ENCODE peak calls at places on chromosomes 13 and 19, in five cellular contexts. One of them, this sample, is unnamed.

GRCh38 chr13:50664961-50665360 is 178.5 kb downstream of the DLEU7 start:
- DNase-seq in IMR-90: no peak
- DNase-seq in uterus: no peak
- DNase-seq in spleen: no peak
- DNase-seq in body of pancreas: no peak
- DNase-seq in this sample: no peak

GRCh38 chr19:31572671-31573298 is 223.5 kb upstream of the TSHZ3 start:
- DNase-seq in IMR-90: no peak
- DNase-seq in uterus: no peak
- DNase-seq in spleen: no peak
- DNase-seq in body of pancreas: no peak
- DNase-seq in this sample: no peak

GRCh38 chr13:112893570-112894422 is 75.2 kb upstream of the MCF2L start:
- DNase-seq in IMR-90: peak; percentile 21
- DNase-seq in uterus: no peak
- DNase-seq in spleen: peak; percentile 87
- DNase-seq in body of pancreas: peak; percentile 65
- DNase-seq in this sample: no peak

GRCh38 chr13:42398542-42398941 is 126.6 kb downstream of the AKAP11 start:
- DNase-seq in IMR-90: no peak
- DNase-seq in uterus: no peak
- DNase-seq in spleen: no peak
- DNase-seq in body of pancreas: no peak
- DNase-seq in this sample: no peak

GRCh38 chr19:28815257-28815656 is 397.7 kb downstream of the UQCRFS1 start:
- DNase-seq in IMR-90: no peak
- DNase-seq in uterus: no peak
- DNase-seq in spleen: no peak
- DNase-seq in body of pancreas: no peak
- DNase-seq in this sample: no peak

GRCh38 chr13:19991531-19991930 is 33.0 kb downstream of the ZMYM2 start:
- DNase-seq in IMR-90: no peak
- DNase-seq in uterus: no peak
- DNase-seq in spleen: no peak
- DNase-seq in body of pancreas: no peak
- DNase-seq in this sample: no peak

GRCh38 chr13:48235100-48235813 is 2.3 kb downstream of the ITM2B start:
- DNase-seq in IMR-90: peak; percentile 25
- DNase-seq in uterus: no peak
- DNase-seq in spleen: no peak
- DNase-seq in body of pancreas: peak; percentile 53
- DNase-seq in this sample: no peak

GRCh38 chr13:32212420-32212819 is 102.7 kb downstream of the ZAR1L start:
- DNase-seq in IMR-90: peak; percentile 91
- DNase-seq in uterus: no peak
- DNase-seq in spleen: no peak
- DNase-seq in body of pancreas: no peak
- DNase-seq in this sample: no peak

GRCh38 chr19:3034845-3035541 is 5.9 kb upstream of the TLE2 start:
- DNase-seq in IMR-90: peak; percentile 35
- DNase-seq in uterus: peak; percentile 59
- DNase-seq in spleen: peak; percentile 84
- DNase-seq in body of pancreas: peak; percentile 50
- DNase-seq in this sample: no peak

GRCh38 chr13:37944476-37945442 is 75.2 kb upstream of the TRPC4 start:
- DNase-seq in IMR-90: peak; percentile 3
- DNase-seq in uterus: no peak
- DNase-seq in spleen: no peak
- DNase-seq in body of pancreas: no peak
- DNase-seq in this sample: no peak

GRCh38 chr19:35592226-35592625 is 6.3 kb downstream of the PMIS2 start:
- DNase-seq in IMR-90: peak; percentile 37
- DNase-seq in uterus: no peak
- DNase-seq in spleen: no peak
- DNase-seq in body of pancreas: peak; percentile 70
- DNase-seq in this sample: no peak

GRCh38 chr13:98576215-98576945 is 527 bp downstream of the STK24 start:
- DNase-seq in IMR-90: no peak
- DNase-seq in uterus: peak; percentile 61
- DNase-seq in spleen: peak; percentile 93
- DNase-seq in body of pancreas: peak; percentile 56
- DNase-seq in this sample: no peak

GRCh38 chr13:109301711-109302110 is 484.7 kb downstream of the IRS2 start:
- DNase-seq in IMR-90: no peak
- DNase-seq in uterus: no peak
- DNase-seq in spleen: no peak
- DNase-seq in body of pancreas: no peak
- DNase-seq in this sample: no peak

GRCh38 chr13:112655898-112656297 is 33.9 kb upstream of the ATP11A start:
- DNase-seq in IMR-90: no peak
- DNase-seq in uterus: no peak
- DNase-seq in spleen: no peak
- DNase-seq in body of pancreas: no peak
- DNase-seq in this sample: no peak

GRCh38 chr13:49638416-49639072 is 10.2 kb downstream of the ARL11 start:
- DNase-seq in IMR-90: no peak
- DNase-seq in uterus: no peak
- DNase-seq in spleen: no peak
- DNase-seq in body of pancreas: no peak
- DNase-seq in this sample: no peak

GRCh38 chr13:84352946-84353345 is 470.7 kb upstream of the SLITRK1 start:
- DNase-seq in IMR-90: no peak
- DNase-seq in uterus: no peak
- DNase-seq in spleen: no peak
- DNase-seq in body of pancreas: no peak
- DNase-seq in this sample: no peak

GRCh38 chr13:59478908-59479307 is 684.8 kb downstream of the DIAPH3 start:
- DNase-seq in IMR-90: no peak
- DNase-seq in uterus: no peak
- DNase-seq in spleen: no peak
- DNase-seq in body of pancreas: no peak
- DNase-seq in this sample: no peak

GRCh38 chr13:75432811-75433244 is 49.1 kb downstream of the TBC1D4 start:
- DNase-seq in IMR-90: no peak
- DNase-seq in uterus: no peak
- DNase-seq in spleen: no peak
- DNase-seq in body of pancreas: no peak
- DNase-seq in this sample: no peak

GRCh38 chr19:43774103-43774939 is 6.5 kb downstream of the KCNN4 start:
- DNase-seq in IMR-90: peak; percentile 58
- DNase-seq in uterus: peak; percentile 61
- DNase-seq in spleen: peak; percentile 83
- DNase-seq in body of pancreas: peak; percentile 64
- DNase-seq in this sample: no peak

GRCh38 chr19:48962849-48963165 is 2.3 kb upstream of the FTL start:
- DNase-seq in IMR-90: no peak
- DNase-seq in uterus: no peak
- DNase-seq in spleen: no peak
- DNase-seq in body of pancreas: no peak
- DNase-seq in this sample: no peak
- TF ChIP-seq POLR2A in IMR-90: no peak
- TF ChIP-seq POLR2A in uterus: no peak
- TF ChIP-seq POLR2A in spleen: no peak
- TF ChIP-seq POLR2A in body of pancreas: no peak
- TF ChIP-seq POLR2A in this sample: no peak

GRCh38 chr13:44557986-44558385 is 18.1 kb downstream of the TSC22D1 start:
- DNase-seq in IMR-90: no peak
- DNase-seq in uterus: no peak
- DNase-seq in spleen: no peak
- DNase-seq in body of pancreas: no peak
- DNase-seq in this sample: no peak

GRCh38 chr13:44549461-44549860 is 26.7 kb downstream of the TSC22D1 start:
- DNase-seq in IMR-90: no peak
- DNase-seq in uterus: no peak
- DNase-seq in spleen: no peak
- DNase-seq in body of pancreas: no peak
- DNase-seq in this sample: no peak

GRCh38 chr13:44555207-44555606 is 20.9 kb downstream of the TSC22D1 start:
- DNase-seq in IMR-90: no peak
- DNase-seq in uterus: no peak
- DNase-seq in spleen: no peak
- DNase-seq in body of pancreas: no peak
- DNase-seq in this sample: peak; percentile 36
- TF ChIP-seq CTCF in IMR-90: no peak
- TF ChIP-seq CTCF in uterus: no peak
- TF ChIP-seq CTCF in spleen: no peak
- TF ChIP-seq CTCF in body of pancreas: no peak
- TF ChIP-seq CTCF in this sample: no peak

GRCh38 chr13:30181856-30182651 is 125.3 kb downstream of the KATNAL1 start:
- DNase-seq in IMR-90: no peak
- DNase-seq in uterus: no peak
- DNase-seq in spleen: no peak
- DNase-seq in body of pancreas: no peak
- DNase-seq in this sample: no peak
- TF ChIP-seq POLR2A in IMR-90: no peak
- TF ChIP-seq POLR2A in uterus: no peak
- TF ChIP-seq POLR2A in spleen: no peak
- TF ChIP-seq POLR2A in body of pancreas: no peak
- TF ChIP-seq POLR2A in this sample: no peak

GRCh38 chr13:113904411-113904810 is 40.5 kb upstream of the GAS6 start:
- DNase-seq in IMR-90: peak; percentile 43
- DNase-seq in uterus: peak; percentile 68
- DNase-seq in spleen: peak; percentile 55
- DNase-seq in body of pancreas: peak; percentile 41
- DNase-seq in this sample: peak; percentile 16
- TF ChIP-seq CTCF in IMR-90: peak; percentile 58
- TF ChIP-seq CTCF in uterus: peak; percentile 64
- TF ChIP-seq CTCF in spleen: no peak
- TF ChIP-seq CTCF in body of pancreas: peak; percentile 53
- TF ChIP-seq CTCF in this sample: no peak

GRCh38 chr19:7223429-7223828 is 70.8 kb downstream of the INSR start:
- DNase-seq in IMR-90: no peak
- DNase-seq in uterus: no peak
- DNase-seq in spleen: no peak
- DNase-seq in body of pancreas: no peak
- DNase-seq in this sample: no peak
- TF ChIP-seq POLR2A in IMR-90: no peak
- TF ChIP-seq POLR2A in uterus: no peak
- TF ChIP-seq POLR2A in spleen: no peak
- TF ChIP-seq POLR2A in body of pancreas: no peak
- TF ChIP-seq POLR2A in this sample: no peak

GRCh38 chr19:53912653-53913052 is 3.6 kb downstream of the CACNG7 start:
- DNase-seq in IMR-90: no peak
- DNase-seq in uterus: no peak
- DNase-seq in spleen: no peak
- DNase-seq in body of pancreas: no peak
- DNase-seq in this sample: no peak
- TF ChIP-seq CTCF in IMR-90: no peak
- TF ChIP-seq CTCF in uterus: no peak
- TF ChIP-seq CTCF in spleen: no peak
- TF ChIP-seq CTCF in body of pancreas: no peak
- TF ChIP-seq CTCF in this sample: no peak

DNA sequence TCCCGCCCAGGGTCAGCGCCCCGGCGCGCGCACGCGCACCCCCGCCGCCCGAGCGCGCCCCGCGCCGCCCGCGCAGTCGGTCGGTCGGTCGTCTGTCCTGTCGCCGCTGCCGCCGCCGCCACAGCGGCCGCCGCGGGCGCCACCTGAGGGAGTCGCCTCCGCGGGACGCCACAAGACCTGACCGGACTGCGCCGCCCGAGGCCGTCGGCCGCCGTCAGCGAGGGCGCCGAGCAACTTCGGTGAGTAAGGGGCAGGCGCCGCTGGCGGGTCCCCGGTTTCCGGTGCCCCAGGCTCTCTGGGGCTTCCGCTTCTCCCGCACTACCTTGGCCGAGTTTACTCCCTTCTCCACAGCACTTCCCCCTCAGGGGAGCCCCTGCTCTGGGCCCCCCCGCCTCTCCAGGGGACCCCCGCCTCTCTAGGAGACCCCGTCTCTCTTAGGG is 19.6 kb upstream of the GATAD2A start:
- DNase-seq in IMR-90: no peak
- DNase-seq in uterus: no peak
- DNase-seq in spleen: peak; percentile 95
- DNase-seq in body of pancreas: no peak
- DNase-seq in this sample: no peak
- TF ChIP-seq POLR2A in IMR-90: peak; percentile 67
- TF ChIP-seq POLR2A in uterus: peak; percentile 41
- TF ChIP-seq POLR2A in spleen: no peak
- TF ChIP-seq POLR2A in body of pancreas: peak; percentile 21
- TF ChIP-seq POLR2A in this sample: no peak

DNA sequence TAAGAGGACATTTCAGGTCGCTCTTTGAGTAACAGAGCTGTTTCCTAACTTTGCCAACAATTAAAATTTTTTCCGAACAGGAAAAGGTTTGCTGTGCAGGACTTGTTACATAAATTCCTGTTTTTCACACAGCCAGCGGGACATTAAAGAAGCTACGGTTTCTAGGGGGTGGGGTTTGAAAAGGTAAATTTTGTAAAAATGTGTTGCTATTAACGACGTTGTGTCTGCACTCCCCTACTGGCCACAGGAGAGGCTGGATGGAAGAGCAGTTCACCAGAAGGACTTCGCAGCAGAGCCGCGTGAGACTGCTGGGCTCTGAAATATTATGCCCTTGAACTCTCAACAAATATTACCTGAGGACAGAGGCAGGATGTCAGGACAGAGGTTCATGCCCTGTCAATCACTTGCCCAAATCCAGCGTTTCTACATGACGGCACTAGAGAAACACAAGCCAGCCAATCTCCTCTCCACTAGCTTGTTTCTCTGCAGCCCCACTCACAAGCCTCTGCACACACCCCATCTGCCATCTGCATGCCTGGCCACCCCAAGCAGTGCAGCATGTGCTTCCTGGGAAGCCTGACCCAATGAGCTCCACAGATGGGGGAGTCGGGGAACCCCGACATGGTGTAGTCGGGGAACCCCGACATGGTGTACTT is 102.0 kb downstream of the FOXO1 start:
- DNase-seq in IMR-90: no peak
- DNase-seq in uterus: no peak
- DNase-seq in spleen: no peak
- DNase-seq in body of pancreas: no peak
- DNase-seq in this sample: no peak
- TF ChIP-seq CTCF in IMR-90: no peak
- TF ChIP-seq CTCF in uterus: no peak
- TF ChIP-seq CTCF in spleen: no peak
- TF ChIP-seq CTCF in body of pancreas: peak; percentile 41
- TF ChIP-seq CTCF in this sample: no peak